ENCODE peak calls at places on chromosomes 6 and 20, in four cellular contexts. G, Z, Y and Q are unnamed samples.

GRCh38 chr6:28977351-28978136 is 27.6 kb downstream of the ZNF311 start:
- DNase-seq in Y (peak), G (no peak), Z (peak), Q (no peak)

GRCh38 chr20:37364927-37365272 is 19.0 kb downstream of the SRC start:
- DNase-seq in Y (no peak), Z (no peak), G (no peak), Q (no peak)

GRCh38 chr20:1094706-1095220 is 23.6 kb upstream of the PSMF1 start:
- DNase-seq in G (no peak), Z (no peak), Y (no peak), Q (no peak)

GRCh38 chr6:90135672-90136071 is 161.0 kb downstream of the BACH2 start:
- DNase-seq in Z (no peak), Y (no peak), G (no peak), Q (peak)

GRCh38 chr6:155389130-155389529 is 66.5 kb downstream of the NOX3 start:
- DNase-seq in Y (no peak), Z (no peak), G (no peak), Q (no peak)

GRCh38 chr20:46998497-46999190 is 104.0 kb downstream of the EYA2 start:
- DNase-seq in Z (no peak), Y (no peak), G (no peak), Q (no peak)

GRCh38 chr6:26064619-26065257 is 22.5 kb upstream of the HFE start:
- DNase-seq in Y (no peak), G (peak), Z (no peak), Q (peak)

GRCh38 chr6:30041821-30042220 is 19.2 kb upstream of the POLR1H start:
- DNase-seq in G (no peak), Z (no peak), Y (no peak), Q (no peak)

GRCh38 chr6:14406616-14407343 is 289.2 kb downstream of the CD83 start:
- DNase-seq in Z (no peak), G (no peak), Y (no peak), Q (no peak)

GRCh38 chr6:46949662-46950280 is 28.0 kb upstream of the ADGRF5 start:
- DNase-seq in G (no peak), Z (no peak), Y (no peak), Q (peak)

GRCh38 chr6:168660400-168660945 is 219.5 kb downstream of the SMOC2 start:
- DNase-seq in Y (no peak), G (no peak), Z (no peak), Q (no peak)
- H3K27ac ChIP-seq in Y (no peak), G (no peak), Z (no peak), Q (no peak)

GRCh38 chr6:135066397-135066796 is 11.8 kb upstream of the HBS1L start:
- DNase-seq in G (no peak), Y (no peak), Z (no peak), Q (no peak)

GRCh38 chr6:135064586-135064985 is 10.0 kb upstream of the HBS1L start:
- DNase-seq in G (no peak), Y (no peak), Z (no peak), Q (no peak)

GRCh38 chr6:135066806-135067205 is 12.2 kb upstream of the HBS1L start:
- DNase-seq in G (no peak), Z (no peak), Y (no peak), Q (no peak)

GRCh38 chr6:135062735-135063134 is 8.1 kb upstream of the HBS1L start:
- DNase-seq in Z (no peak), Y (no peak), G (no peak), Q (no peak)

DNA sequence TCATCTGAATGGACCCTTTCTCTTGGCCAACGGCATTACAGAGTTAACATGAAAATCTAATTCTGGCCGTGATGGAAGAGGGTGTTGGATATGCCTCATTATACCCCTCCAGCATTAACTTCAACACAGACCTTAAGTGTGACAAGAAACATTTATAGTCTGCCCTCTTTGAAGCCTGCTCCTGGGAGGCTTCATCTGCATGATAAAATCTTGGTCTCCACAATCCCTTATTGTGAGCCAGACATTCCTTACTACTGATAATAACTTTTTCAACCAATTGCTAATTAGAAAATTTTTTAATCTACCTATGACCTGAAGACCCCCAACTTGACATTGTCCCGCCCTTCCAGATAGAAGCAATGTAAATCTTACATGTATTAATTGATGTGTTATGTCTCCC is 9.3 kb upstream of the HBS1L start:
- DNase-seq in Y (no peak), G (no peak), Z (no peak), Q (no peak)
- H3K27ac ChIP-seq in Y (no peak), G (no peak), Z (no peak), Q (no peak)

GRCh38 chr6:1616556-1617463 is 7.1 kb downstream of the FOXC1 start:
- DNase-seq in G (no peak), Z (no peak), Y (no peak), Q (no peak)
- H3K27ac ChIP-seq in G (no peak), Z (no peak), Y (peak), Q (no peak)

DNA sequence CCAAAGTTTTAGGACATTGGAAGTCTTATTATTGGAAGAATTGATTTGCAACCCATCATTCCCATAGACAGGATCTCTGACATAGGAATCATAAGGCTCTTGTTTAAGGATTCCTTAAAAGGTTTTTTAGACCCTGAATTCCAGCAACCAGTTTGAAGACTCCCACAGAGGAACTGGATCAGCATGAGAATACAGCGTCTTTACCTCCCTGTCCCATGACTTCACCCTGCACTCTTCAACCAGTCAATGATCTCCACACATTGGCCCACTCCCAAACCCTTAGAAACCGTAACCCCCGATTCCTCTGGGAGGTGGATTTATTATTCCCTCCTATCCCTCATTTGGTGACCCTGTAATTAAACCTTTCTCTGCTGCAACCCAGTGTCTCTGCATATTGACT is 150.7 kb upstream of the PLCB4 start:
- DNase-seq in G (no peak), Z (no peak), Y (no peak), Q (no peak)
- H3K27ac ChIP-seq in G (no peak), Z (no peak), Y (no peak), Q (no peak)

GRCh38 chr6:116017546-116018276 is 43.0 kb downstream of the FRK start:
- DNase-seq in Z (no peak), Y (no peak), G (no peak), Q (no peak)
- H3K27ac ChIP-seq in Z (no peak), Y (peak), G (no peak), Q (no peak)